ENCODE peak calls at places on chromosomes 13 and 19, in six cellular contexts. K, F, N, I, B and A are unnamed samples. For H3K36me3, the result is how much of the 10 kb centered on the place peaks cover.

GRCh38 chr13:110944121-110944967 is 29.5 kb upstream of the ANKRD10 start:
- DNase-seq in K (no peak), F (no peak), N (no peak), I (peak), B (no peak), A (peak)

GRCh38 chr13:20360041-20360491 is 127.9 kb upstream of the GJB6 start:
- DNase-seq in K (peak), F (no peak), N (no peak), I (no peak), B (no peak), A (no peak)

GRCh38 chr13:31394491-31394890 is 194.7 kb downstream of the B3GLCT start:
- DNase-seq in K (no peak), F (no peak), N (no peak), I (no peak), B (no peak), A (no peak)

GRCh38 chr13:90427322-90428272 is 919.9 kb upstream of the MIR17HG start:
- DNase-seq in K (no peak), F (no peak), N (no peak), I (no peak), B (no peak), A (peak)

GRCh38 chr19:30236006-30236405 is 136.2 kb upstream of the ZNF536 start:
- DNase-seq in K (no peak), F (no peak), N (no peak), I (no peak), B (no peak), A (peak)

GRCh38 chr13:112711528-112712265 is 21.9 kb downstream of the ATP11A start:
- DNase-seq in K (peak), F (peak), N (no peak), I (peak), B (no peak), A (peak)

GRCh38 chr19:33868821-33869412 is 72.2 kb downstream of the KCTD15 start:
- DNase-seq in K (peak), F (no peak), N (no peak), I (no peak), B (no peak), A (peak)

GRCh38 chr19:10737680-10738079 is 19.8 kb downstream of the DNM2 start:
- DNase-seq in K (no peak), F (no peak), N (no peak), I (no peak), B (no peak), A (no peak)

GRCh38 chr19:42114412-42114811 is 17.8 kb downstream of the POU2F2 start:
- DNase-seq in K (no peak), F (no peak), N (no peak), I (no peak), B (no peak), A (peak)

GRCh38 chr19:55674841-55675660 is at the start of gene EPN1:
- DNase-seq in K (peak), F (peak), N (peak), I (peak), B (peak), A (peak)

GRCh38 chr19:55673889-55674288 is 1.1 kb upstream of the EPN1 start:
- DNase-seq in K (no peak), F (no peak), N (no peak), I (no peak), B (no peak), A (no peak)

GRCh38 chr19:55672418-55672817 is 2.6 kb upstream of the EPN1 start:
- DNase-seq in K (no peak), F (no peak), N (no peak), I (no peak), B (no peak), A (no peak)

GRCh38 chr19:55674459-55674840 is 576 bp upstream of the EPN1 start:
- DNase-seq in K (no peak), F (no peak), N (no peak), I (no peak), B (no peak), A (no peak)

DNA sequence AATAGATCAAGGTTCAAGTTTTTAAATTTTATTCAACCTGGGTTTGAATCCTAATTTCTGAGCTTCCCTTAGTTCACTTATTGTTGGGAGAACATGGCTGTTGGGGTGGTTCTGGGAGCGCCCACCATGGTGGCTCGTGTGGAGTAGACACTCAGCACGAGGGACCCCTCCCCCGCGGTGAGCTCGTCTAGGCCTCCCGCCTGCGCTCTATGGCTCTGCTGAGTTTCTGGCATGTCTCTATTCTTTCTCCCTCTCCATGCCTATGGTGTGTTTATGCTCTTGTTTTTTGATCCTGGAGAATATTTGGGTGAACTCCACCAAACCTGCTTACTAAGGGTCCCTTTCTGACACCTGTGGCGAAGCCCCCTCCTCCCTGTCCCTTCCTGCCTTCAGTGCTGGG is 1.6 kb upstream of the EPN1 start:
- DNase-seq in K (no peak), F (no peak), N (no peak), I (no peak), B (no peak), A (no peak)
- H3K36me3 ChIP-seq in K (under half), F (under half), N (under half), I (under half), B (under half), A (half or more)

DNA sequence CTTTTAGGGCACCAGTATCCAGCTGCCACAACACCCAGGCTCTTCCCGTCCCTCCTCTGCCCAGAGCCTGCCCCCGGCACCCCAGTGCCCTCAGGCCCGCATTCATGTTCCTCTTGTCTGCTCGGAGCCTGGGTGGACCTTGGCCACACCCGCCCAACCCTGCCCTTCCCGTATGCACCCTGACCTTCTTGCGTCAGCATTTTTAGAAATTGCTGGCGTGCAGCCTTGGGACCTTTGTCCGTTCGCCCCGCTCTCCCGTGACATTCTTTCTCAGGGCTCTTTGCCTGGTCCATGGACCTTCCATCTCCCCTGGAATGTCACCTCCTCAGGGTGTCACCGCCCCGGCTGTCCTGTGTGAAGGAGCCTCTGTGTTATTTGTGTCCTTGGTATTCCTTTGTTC is 7.6 kb downstream of the NUCB1 start:
- DNase-seq in K (no peak), F (no peak), N (no peak), I (no peak), B (no peak), A (no peak)
- H3K36me3 ChIP-seq in K (under half), F (under half), N (half or more), I (half or more), B (under half), A (under half)

GRCh38 chr19:55667006-55667381 is 8.0 kb upstream of the EPN1 start:
- DNase-seq in K (no peak), F (no peak), N (no peak), I (no peak), B (no peak), A (no peak)
- H3K36me3 ChIP-seq in K (under half), F (half or more), N (half or more), I (half or more), B (under half), A (half or more)

DNA sequence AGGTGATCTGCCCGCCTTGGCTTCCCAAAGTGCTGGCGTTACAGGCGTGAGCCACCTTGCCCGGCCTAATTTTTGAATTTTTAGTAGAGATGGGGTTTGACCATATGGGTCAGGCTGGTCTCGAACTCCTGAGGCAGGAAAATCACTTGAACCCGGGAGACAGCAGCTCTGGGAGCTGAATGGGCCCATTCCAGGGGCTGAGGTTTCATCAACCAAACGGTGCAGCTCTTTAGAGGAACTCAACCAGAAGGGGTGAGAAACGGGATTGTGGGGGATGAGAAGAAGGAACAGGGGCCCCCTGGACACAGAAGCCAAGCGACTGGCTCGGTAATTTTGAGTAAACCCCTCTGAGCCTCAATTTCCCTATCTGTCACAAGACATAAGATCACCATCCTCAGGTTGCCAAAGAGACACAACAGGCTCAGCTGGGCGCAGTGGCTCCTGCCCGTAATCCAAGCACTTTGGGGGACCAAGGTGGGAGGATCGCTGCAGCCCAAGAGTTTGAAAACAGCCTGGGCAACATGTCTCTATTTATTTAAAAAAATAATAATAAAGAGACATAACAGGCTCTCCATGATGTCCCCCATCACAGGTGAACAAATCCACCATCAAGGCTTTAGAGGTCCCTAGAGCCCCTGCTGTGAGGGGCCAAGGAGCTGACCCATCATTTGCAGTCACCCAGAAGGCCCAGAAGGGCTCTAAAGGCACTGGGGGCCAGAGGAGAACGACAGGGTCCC is 518 bp downstream of the IQCN start:
- DNase-seq in K (no peak), F (no peak), N (no peak), I (no peak), B (no peak), A (no peak)
- H3K36me3 ChIP-seq in K (under half), F (under half), N (under half), I (under half), B (under half), A (under half)

DNA sequence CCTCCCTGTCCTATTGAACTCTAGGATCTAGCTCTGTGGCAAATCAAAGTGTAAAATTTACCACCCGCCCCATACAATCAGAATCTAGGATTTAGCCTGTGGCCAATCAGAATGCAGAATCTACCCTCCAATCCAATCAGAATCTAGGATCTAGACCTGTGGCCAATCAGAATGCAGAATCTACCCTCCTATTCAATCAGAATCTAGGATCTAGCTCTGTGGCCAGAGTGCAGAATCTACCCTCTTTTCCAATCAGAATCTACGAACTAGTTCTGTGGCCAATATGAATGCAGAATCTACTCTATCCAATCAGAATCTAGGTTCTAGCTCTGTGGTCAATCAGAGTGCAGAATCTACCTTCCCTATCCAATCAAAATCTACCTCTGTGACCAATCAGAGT is 25.8 kb downstream of the PRKD2 start:
- DNase-seq in K (no peak), F (no peak), N (no peak), I (no peak), B (no peak), A (no peak)
- H3K36me3 ChIP-seq in K (under half), F (under half), N (half or more), I (half or more), B (half or more), A (under half)

GRCh38 chr13:39578821-39579291 is 24.1 kb downstream of the LHFPL6 start:
- DNase-seq in K (no peak), F (no peak), N (no peak), I (no peak), B (no peak), A (no peak)

GRCh38 chr13:39575641-39576238 is 27.3 kb downstream of the LHFPL6 start:
- DNase-seq in K (no peak), F (no peak), N (no peak), I (no peak), B (no peak), A (no peak)

GRCh38 chr13:39581177-39581576 is 21.8 kb downstream of the LHFPL6 start:
- DNase-seq in K (no peak), F (no peak), N (no peak), I (no peak), B (no peak), A (no peak)

GRCh38 chr13:39577203-39577602 is 25.8 kb downstream of the LHFPL6 start:
- DNase-seq in K (no peak), F (no peak), N (no peak), I (no peak), B (no peak), A (no peak)

GRCh38 chr13:39577833-39578232 is 25.2 kb downstream of the LHFPL6 start:
- DNase-seq in K (no peak), F (no peak), N (no peak), I (no peak), B (no peak), A (peak)
- H3K36me3 ChIP-seq in K (under half), F (under half), N (under half), I (under half), B (under half), A (under half)